ENCODE peak calls at places on chromosome 9, in four cellular contexts. N is NCI-H460, P is KG1, E is MCF 10A. J is an unnamed sample.
A peak's percentile ranks its signal among the peaks of the same experiment; 100 is the strongest.

GRCh38 chr9:34989946-34990635 is 546 bp downstream of the DNAJB5 start:
- DNase-seq in N (no peak), P (no peak), E (no peak), J (no peak)

GRCh38 chr9:19999491-20000057 is 210.7 kb upstream of the SLC24A2 start:
- DNase-seq in N (no peak), P (no peak), E (peak; percentile 74), J (no peak)

GRCh38 chr9:5178126-5178805 is 7.2 kb downstream of the INSL6 start:
- DNase-seq in N (no peak), P (no peak), E (no peak), J (no peak)

GRCh38 chr9:98709968-98710965 is 1.5 kb upstream of the GABBR2 start:
- DNase-seq in N (peak; percentile 35), P (no peak), E (peak; percentile 49), J (no peak)

GRCh38 chr9:127707766-127708165 is 978 bp downstream of the CFAP157 start:
- DNase-seq in N (no peak), P (no peak), E (peak; percentile 38), J (no peak)

GRCh38 chr9:15078345-15078744 is 168.1 kb upstream of the FREM1 start:
- DNase-seq in N (no peak), P (no peak), E (no peak), J (no peak)

GRCh38 chr9:14485366-14485765 is 171.4 kb upstream of the NFIB start:
- DNase-seq in N (no peak), P (no peak), E (peak; percentile 5), J (no peak)

GRCh38 chr9:129319938-129320481 is 141.9 kb upstream of the IER5L start:
- DNase-seq in N (no peak), P (no peak), E (no peak), J (no peak)

GRCh38 chr9:82957526-82958379 is 105.2 kb downstream of the RASEF start:
- DNase-seq in N (no peak), P (no peak), E (no peak), J (no peak)

GRCh38 chr9:134469041-134469875 is 143.0 kb downstream of the RXRA start:
- DNase-seq in N (no peak), P (no peak), E (no peak), J (no peak)

GRCh38 chr9:123997665-123998277 is 13.8 kb upstream of the LHX2 start:
- DNase-seq in N (no peak), P (no peak), E (peak; percentile 43), J (peak; percentile 67)

GRCh38 chr9:134847752-134848432 is 32.7 kb upstream of the FCN2 start:
- DNase-seq in N (no peak), P (no peak), E (no peak), J (no peak)

GRCh38 chr9:36855443-36856315 is 178.4 kb downstream of the PAX5 start:
- DNase-seq in N (peak; percentile 8), P (no peak), E (peak; percentile 21), J (no peak)

GRCh38 chr9:71767421-71768321 is 642 bp downstream of the CEMIP2 start:
- DNase-seq in N (no peak), P (no peak), E (peak; percentile 39), J (no peak)

GRCh38 chr9:110842976-110843375 is 174.4 kb downstream of the MUSK start:
- DNase-seq in N (no peak), P (no peak), E (no peak), J (no peak)

GRCh38 chr9:127154390-127155191 is 32.2 kb upstream of the ANGPTL2 start:
- DNase-seq in N (no peak), P (no peak), E (no peak), J (peak; percentile 92)

GRCh38 chr9:38284768-38285080 is 107.8 kb upstream of the ALDH1B1 start:
- DNase-seq in N (no peak), P (no peak), E (no peak), J (no peak)

GRCh38 chr9:121861501-121862180 is 210.2 kb downstream of the DAB2IP start:
- DNase-seq in N (peak; percentile 37), P (no peak), E (peak; percentile 44), J (peak; percentile 66)

GRCh38 chr9:92438900-92439526 is 14.7 kb upstream of the OMD start:
- DNase-seq in N (no peak), P (no peak), E (peak; percentile 9), J (peak; percentile 16)

GRCh38 chr9:113992276-113992951 is 85.7 kb downstream of the AMBP start:
- DNase-seq in N (no peak), P (no peak), E (no peak), J (peak; percentile 98)

GRCh38 chr9:84554069-84554659 is 115.4 kb upstream of the NTRK2 start:
- DNase-seq in N (no peak), P (no peak), E (no peak), J (no peak)

GRCh38 chr9:126507318-126508109 is 106.2 kb upstream of the LMX1B start:
- DNase-seq in N (no peak), P (no peak), E (no peak), J (no peak)

GRCh38 chr9:117783828-117784227 is 79.6 kb downstream of the TLR4 start:
- DNase-seq in N (no peak), P (no peak), E (no peak), J (peak; percentile 71)

GRCh38 chr9:17882801-17883200 is 303.9 kb downstream of the SH3GL2 start:
- DNase-seq in N (no peak), P (no peak), E (no peak), J (no peak)